ENCODE peak calls at places on chromosomes 7 and 10, in five cellular contexts. D is Calu3, J is foreskin fibroblast, A is PC-3, M is right lobe of liver. G is an unnamed sample.
A peak's percentile ranks its signal among the peaks of the same experiment; 100 is the strongest.

GRCh38 chr10:85402541-85402940 is 964.1 kb downstream of the GRID1 start:
- DNase-seq in D (no peak), J (no peak), A (no peak), M (no peak), G (no peak)

GRCh38 chr7:117008849-117009531 is 55.7 kb downstream of the ST7 start:
- DNase-seq in D (no peak), J (peak; percentile 26), A (peak; percentile 71), M (no peak), G (no peak)

GRCh38 chr7:155349601-155350331 is 52.1 kb downstream of the INSIG1 start:
- DNase-seq in D (no peak), J (no peak), A (no peak), M (no peak), G (no peak)

GRCh38 chr10:91610444-91610843 is 22.4 kb downstream of the PPP1R3C start:
- DNase-seq in D (no peak), J (no peak), A (no peak), M (no peak), G (no peak)

GRCh38 chr7:155807013-155807804 is 5.1 kb downstream of the SHH start:
- DNase-seq in D (no peak), J (no peak), A (no peak), M (no peak), G (no peak)

GRCh38 chr7:99422625-99423024 is 13.9 kb downstream of the BUD31 start:
- DNase-seq in D (no peak), J (no peak), A (no peak), M (no peak), G (no peak)

GRCh38 chr7:44068054-44068453 is 2.7 kb upstream of the PGAM2 start:
- DNase-seq in D (no peak), J (no peak), A (peak; percentile 40), M (no peak), G (no peak)

GRCh38 chr10:132774905-132775863 is 10.8 kb downstream of the NKX6-2 start:
- DNase-seq in D (no peak), J (no peak), A (no peak), M (no peak), G (no peak)

GRCh38 chr7:45626441-45627430 is 52.6 kb downstream of the ADCY1 start:
- DNase-seq in D (no peak), J (no peak), A (no peak), M (peak; percentile 10), G (no peak)

GRCh38 chr10:124913167-124913566 is 28.8 kb upstream of the ZRANB1 start:
- DNase-seq in D (no peak), J (no peak), A (no peak), M (no peak), G (no peak)

GRCh38 chr10:88253-88652 is 39.2 kb upstream of the TUBB8 start:
- DNase-seq in D (no peak), J (no peak), A (no peak), M (no peak), G (no peak)

GRCh38 chr7:32154797-32155196 is 84.6 kb upstream of the PDE1C start:
- DNase-seq in D (peak; percentile 13), J (peak; percentile 43), A (no peak), M (no peak), G (no peak)

GRCh38 chr7:85554294-85554877 is 367.5 kb upstream of the SEMA3D start:
- DNase-seq in D (peak; percentile 34), J (peak; percentile 61), A (peak; percentile 82), M (no peak), G (peak; percentile 65)

GRCh38 chr7:66880009-66880554 is 40.9 kb upstream of the TMEM248 start:
- DNase-seq in D (no peak), J (no peak), A (no peak), M (no peak), G (no peak)

GRCh38 chr10:112343056-112343806 is 30.7 kb upstream of the ACSL5 start:
- DNase-seq in D (no peak), J (no peak), A (no peak), M (no peak), G (no peak)

GRCh38 chr10:64973391-64973790 is 1452.2 kb downstream of the REEP3 start:
- DNase-seq in D (no peak), J (no peak), A (no peak), M (no peak), G (no peak)

GRCh38 chr10:29050081-29050480 is 238.8 kb upstream of the LYZL1 start:
- DNase-seq in D (no peak), J (no peak), A (no peak), M (no peak), G (no peak)

GRCh38 chr7:28573059-28573553 is 160.8 kb downstream of the CREB5 start:
- DNase-seq in D (peak; percentile 83), J (no peak), A (peak; percentile 88), M (peak; percentile 47), G (no peak)

GRCh38 chr7:151087247-151088018 is 1.2 kb downstream of the AGAP3 start:
- DNase-seq in D (peak; percentile 59), J (peak; percentile 71), A (peak; percentile 51), M (peak; percentile 85), G (no peak)

GRCh38 chr7:106450716-106451115 is 165.9 kb upstream of the NAMPT start:
- DNase-seq in D (no peak), J (no peak), A (no peak), M (no peak), G (no peak)

GRCh38 chr7:43658718-43659548 is 70.4 kb downstream of the COA1 start:
- DNase-seq in D (no peak), J (peak; percentile 69), A (peak; percentile 86), M (no peak), G (no peak)

GRCh38 chr7:123397746-123398145 is 136.6 kb downstream of the IQUB start:
- DNase-seq in D (no peak), J (no peak), A (no peak), M (no peak), G (no peak)

GRCh38 chr10:133139561-133140065 is 20.4 kb upstream of the KNDC1 start:
- DNase-seq in D (no peak), J (no peak), A (no peak), M (peak; percentile 23), G (no peak)

GRCh38 chr10:113820507-113820906 is 33.4 kb downstream of the DCLRE1A start:
- DNase-seq in D (no peak), J (no peak), A (no peak), M (no peak), G (no peak)
- TF ChIP-seq CTCF in D (no peak), J (peak; percentile 5), A (peak; percentile 37), M (no peak), G (no peak)

DNA sequence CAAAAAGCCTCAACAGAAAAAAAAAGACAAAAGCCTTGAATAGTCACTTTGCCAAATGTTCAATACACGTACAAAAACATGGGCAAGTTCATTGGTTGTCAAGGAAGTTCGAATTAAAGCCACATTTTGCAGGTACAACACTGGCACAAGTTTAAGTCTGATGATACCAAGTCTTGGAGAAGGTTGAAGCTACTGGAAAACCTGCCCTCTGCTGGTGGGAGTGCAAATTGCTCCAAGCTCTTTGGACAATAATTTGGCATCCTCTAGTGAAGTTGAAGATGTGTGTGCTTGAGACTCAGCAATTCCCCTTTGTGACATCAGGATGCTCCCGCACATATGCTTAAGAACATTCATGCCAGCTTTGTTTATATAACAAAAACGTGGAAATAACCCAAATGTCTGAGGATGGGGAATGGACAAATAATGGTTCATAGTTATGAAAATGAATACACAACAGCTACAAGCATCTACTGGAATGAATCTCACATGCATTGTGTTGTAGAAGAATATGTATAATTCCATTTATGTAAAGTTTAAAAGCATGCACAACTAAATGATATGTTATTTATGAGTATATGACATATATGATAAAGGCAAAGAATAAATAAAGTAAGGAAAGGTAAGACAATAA is 120.0 kb upstream of the PLPP4 start:
- DNase-seq in D (peak; percentile 53), J (no peak), A (peak; percentile 71), M (peak; percentile 56), G (no peak)
- TF ChIP-seq CTCF in D (peak; percentile 31), J (peak; percentile 66), A (peak; percentile 84), M (peak; percentile 55), G (peak; percentile 48)

GRCh38 chr7:157239571-157240270 is 97.1 kb upstream of the DNAJB6 start:
- DNase-seq in D (no peak), J (no peak), A (no peak), M (no peak), G (no peak)
- TF ChIP-seq CTCF in D (no peak), J (no peak), A (no peak), M (no peak), G (no peak)

GRCh38 chr10:49318028-49318427 is 19.1 kb downstream of the C10orf71 start:
- DNase-seq in D (no peak), J (no peak), A (no peak), M (no peak), G (no peak)
- TF ChIP-seq CTCF in D (no peak), J (no peak), A (no peak), M (no peak), G (no peak)

GRCh38 chr7:149598721-149599308 is 101.2 kb upstream of the ZNF746 start:
- DNase-seq in D (peak; percentile 52), J (peak; percentile 20), A (peak; percentile 69), M (no peak), G (no peak)
- TF ChIP-seq CTCF in D (no peak), J (peak; percentile 46), A (peak; percentile 70), M (no peak), G (peak; percentile 36)

G was measured in AG09319.